ENCODE peak calls at places on chromosomes 11 and 22, in nine cellular contexts. A, E, R, Q, C, O, X, F and I are unnamed samples. For H3K36me3, the result is how much of the 10 kb centered on the place peaks cover.

GRCh38 chr22:37163618-37164534 is 14.2 kb upstream of the IL2RB start:
- DNase-seq in X (peak), C (no peak), Q (no peak), A (no peak), E (no peak), F (no peak), O (no peak), R (peak), I (no peak)

GRCh38 chr22:42299586-42300285 is 29.3 kb upstream of the TCF20 start:
- DNase-seq in X (peak), F (peak), E (peak), A (no peak), R (peak), C (no peak), Q (peak), O (peak), I (peak)

GRCh38 chr11:128908391-128909246 is 17.5 kb downstream of the KCNJ5 start:
- DNase-seq in F (no peak), O (peak), A (no peak), Q (peak), E (peak), C (peak), X (no peak), R (no peak), I (peak)

GRCh38 chr11:24234822-24235508 is 261.9 kb upstream of the LUZP2 start:
- DNase-seq in R (no peak), A (peak), X (no peak), O (peak), E (no peak), Q (peak), C (no peak), F (no peak), I (peak)

GRCh38 chr11:59164028-59164427 is 7.9 kb upstream of the DTX4 start:
- DNase-seq in X (no peak), F (no peak), O (no peak), Q (no peak), E (no peak), C (no peak), R (no peak), A (no peak), I (no peak)

GRCh38 chr11:63939351-63939920 is 634 bp downstream of the NAA40 start:
- DNase-seq in O (no peak), E (no peak), C (peak), X (no peak), Q (peak), F (no peak), A (no peak), R (no peak), I (no peak)

GRCh38 chr11:75242722-75243600 is 2.4 kb downstream of the TPBGL start:
- DNase-seq in E (no peak), F (no peak), R (no peak), C (no peak), A (peak), X (no peak), O (peak), Q (no peak), I (peak)

GRCh38 chr11:120131941-120132644 is 5.8 kb downstream of the TRIM29 start:
- DNase-seq in Q (no peak), X (no peak), C (no peak), A (peak), E (no peak), O (peak), F (no peak), R (no peak), I (no peak)

GRCh38 chr22:20781272-20781990 is 7.5 kb downstream of the SERPIND1 start:
- DNase-seq in C (no peak), A (no peak), F (no peak), R (no peak), O (no peak), E (no peak), X (no peak), Q (peak), I (no peak)

GRCh38 chr11:69819541-69820070 is 390 bp upstream of the FGF3 start:
- DNase-seq in Q (no peak), A (peak), X (no peak), C (no peak), R (no peak), E (no peak), F (no peak), O (no peak), I (no peak)

GRCh38 chr11:19853901-19854300 is 141.3 kb downstream of the NAV2 start:
- DNase-seq in X (no peak), F (no peak), A (no peak), C (no peak), E (no peak), O (no peak), R (no peak), Q (no peak), I (no peak)

GRCh38 chr11:76501526-76501925 is 56.7 kb downstream of the EMSY start:
- DNase-seq in A (no peak), X (no peak), F (no peak), E (no peak), O (no peak), R (no peak), Q (no peak), C (no peak), I (no peak)

GRCh38 chr22:20118572-20119020 is 1.6 kb upstream of the TRMT2A start:
- DNase-seq in A (peak), E (no peak), C (no peak), R (no peak), Q (no peak), O (no peak), F (peak), X (no peak), I (no peak)

GRCh38 chr22:44825310-44826150 is 73.2 kb downstream of the ARHGAP8 start:
- DNase-seq in Q (no peak), R (no peak), A (no peak), E (no peak), X (no peak), O (no peak), C (no peak), F (no peak), I (no peak)

GRCh38 chr11:110065189-110065588 is 28.0 kb upstream of the ZC3H12C start:
- DNase-seq in E (no peak), F (no peak), X (no peak), R (no peak), A (no peak), C (no peak), O (no peak), Q (no peak), I (no peak)

GRCh38 chr11:10498426-10499250 is 42.3 kb downstream of the RNF141 start:
- DNase-seq in A (no peak), X (no peak), Q (no peak), O (no peak), F (no peak), C (no peak), R (no peak), E (no peak), I (no peak)
- H3K36me3 ChIP-seq in A (under half), X (under half), Q (under half), O (under half), F (half or more), C (under half), R (under half), E (under half), I (half or more)

GRCh38 chr11:121522043-121522941 is 69.5 kb upstream of the SORL1-AS1 start:
- DNase-seq in Q (no peak), E (no peak), R (no peak), O (no peak), X (no peak), C (no peak), A (no peak), F (no peak), I (no peak)
- H3K36me3 ChIP-seq in Q (under half), E (under half), R (under half), O (under half), X (half or more), C (under half), A (under half), F (under half), I (under half)

GRCh38 chr22:24089951-24090350 is 78.8 kb downstream of the CABIN1 start:
- DNase-seq in O (no peak), C (peak), F (no peak), R (no peak), A (no peak), E (no peak), Q (no peak), X (no peak), I (no peak)

GRCh38 chr22:24090581-24090980 is 79.5 kb downstream of the CABIN1 start:
- DNase-seq in C (no peak), X (no peak), A (no peak), O (no peak), E (no peak), F (no peak), Q (no peak), R (no peak), I (no peak)

GRCh38 chr22:24087071-24087795 is 76.1 kb downstream of the CABIN1 start:
- DNase-seq in C (peak), X (no peak), O (no peak), E (no peak), R (no peak), Q (no peak), A (no peak), F (no peak), I (no peak)

GRCh38 chr22:24086310-24086709 is 75.2 kb downstream of the CABIN1 start:
- DNase-seq in Q (no peak), E (no peak), R (no peak), O (no peak), C (no peak), A (no peak), X (no peak), F (no peak), I (no peak)

GRCh38 chr22:24088796-24089195 is 77.7 kb downstream of the CABIN1 start:
- DNase-seq in E (no peak), C (peak), X (no peak), O (no peak), A (no peak), R (no peak), F (no peak), Q (no peak), I (no peak)
- H3K36me3 ChIP-seq in E (under half), C (under half), X (half or more), O (under half), A (half or more), R (under half), F (half or more), Q (half or more), I (half or more)

GRCh38 chr11:66230978-66231377 is 37.5 kb upstream of the RAB1B start:
- DNase-seq in E (no peak), F (no peak), Q (no peak), O (no peak), X (no peak), C (no peak), R (no peak), A (no peak), I (no peak)
- H3K36me3 ChIP-seq in E (under half), F (under half), Q (under half), O (under half), X (half or more), C (under half), R (half or more), A (under half), I (half or more)

GRCh38 chr22:17726561-17727243 is 47.6 kb downstream of the BID start:
- DNase-seq in R (no peak), F (no peak), C (peak), Q (no peak), E (no peak), X (no peak), O (no peak), A (no peak), I (no peak)

GRCh38 chr22:17728786-17729185 is 45.5 kb downstream of the BID start:
- DNase-seq in C (no peak), Q (no peak), X (no peak), R (no peak), E (no peak), A (no peak), F (no peak), O (no peak), I (no peak)

GRCh38 chr22:17732251-17732854 is 41.9 kb downstream of the BID start:
- DNase-seq in F (no peak), X (no peak), E (no peak), A (no peak), R (no peak), C (no peak), Q (no peak), O (no peak), I (no peak)

GRCh38 chr22:17727244-17727892 is 46.9 kb downstream of the BID start:
- DNase-seq in F (no peak), O (no peak), E (no peak), Q (no peak), R (no peak), X (no peak), A (no peak), C (no peak), I (no peak)

DNA sequence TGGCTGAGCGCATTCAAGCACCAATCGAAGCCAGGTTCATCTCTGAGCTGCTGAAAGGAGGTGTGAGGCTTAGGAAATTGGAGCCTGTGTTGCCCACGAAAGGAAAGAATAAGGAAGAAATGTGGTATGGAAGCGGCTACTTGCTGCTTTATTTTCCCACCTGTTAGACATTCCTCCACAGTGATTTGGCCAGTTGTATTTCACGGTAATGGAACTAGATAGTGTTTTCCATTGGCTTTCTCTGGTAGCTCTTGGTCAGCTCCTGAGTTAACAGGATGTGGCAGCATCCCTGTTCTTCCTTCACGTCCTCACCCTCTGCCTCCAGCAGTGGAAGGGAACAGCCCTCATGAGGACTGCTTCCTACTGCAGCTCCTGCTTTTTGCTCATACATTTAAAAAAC is 44.7 kb downstream of the BID start:
- DNase-seq in C (no peak), Q (no peak), O (no peak), F (no peak), R (no peak), E (no peak), A (no peak), X (no peak), I (no peak)
- H3K36me3 ChIP-seq in C (under half), Q (under half), O (under half), F (half or more), R (under half), E (under half), A (half or more), X (under half), I (half or more)

GRCh38 chr11:3115321-3115720 is 49.8 kb downstream of the OSBPL5 start:
- DNase-seq in A (no peak), Q (no peak), F (no peak), E (no peak), C (no peak), X (no peak), R (no peak), O (no peak), I (no peak)
- H3K36me3 ChIP-seq in A (under half), Q (under half), F (under half), E (under half), C (under half), X (under half), R (under half), O (under half), I (under half)